ENCODE peak calls at places on chromosomes 11 and 22, in five cellular contexts. One of them, this sample, is unnamed.

GRCh38 chr11:17598700-17599459 is 51.8 kb downstream of the OTOG start:
- DNase-seq in transverse colon: peak; percentile 67
- DNase-seq in K562: peak; percentile 78
- DNase-seq in IMR-90: peak; percentile 55
- DNase-seq in A549: peak; percentile 59
- DNase-seq in this sample: peak; percentile 81

GRCh38 chr22:19766506-19767426 is 6.2 kb downstream of the TBX1 start:
- DNase-seq in transverse colon: peak; percentile 60
- DNase-seq in IMR-90: no peak
- DNase-seq in K562: peak; percentile 85
- DNase-seq in A549: no peak
- DNase-seq in this sample: peak; percentile 38

GRCh38 chr11:65653229-65654225 is 9.2 kb downstream of the RELA start:
- DNase-seq in transverse colon: peak; percentile 69
- DNase-seq in IMR-90: no peak
- DNase-seq in K562: no peak
- DNase-seq in A549: no peak
- DNase-seq in this sample: peak; percentile 39

GRCh38 chr11:77127969-77128691 is at the start of gene MYO7A:
- DNase-seq in A549: no peak
- DNase-seq in K562: peak; percentile 77
- DNase-seq in IMR-90: peak; percentile 55
- DNase-seq in transverse colon: peak; percentile 56
- DNase-seq in this sample: peak; percentile 96

GRCh38 chr11:117228091-117228490 is 3.8 kb downstream of the PCSK7 start:
- DNase-seq in transverse colon: no peak
- DNase-seq in A549: no peak
- DNase-seq in IMR-90: no peak
- DNase-seq in K562: no peak
- DNase-seq in this sample: no peak

GRCh38 chr11:65433657-65434056 is 11.1 kb downstream of the NEAT1 start:
- DNase-seq in transverse colon: peak; percentile 9
- DNase-seq in K562: no peak
- DNase-seq in IMR-90: peak; percentile 16
- DNase-seq in A549: peak; percentile 10
- DNase-seq in this sample: no peak

GRCh38 chr11:37449146-37449545 is 851.1 kb upstream of the RAG2 start:
- DNase-seq in A549: peak; percentile 6
- DNase-seq in transverse colon: no peak
- DNase-seq in IMR-90: peak; percentile 68
- DNase-seq in K562: no peak
- DNase-seq in this sample: no peak

GRCh38 chr11:110095554-110095953 is 2.4 kb downstream of the ZC3H12C start:
- DNase-seq in transverse colon: no peak
- DNase-seq in A549: no peak
- DNase-seq in K562: no peak
- DNase-seq in IMR-90: no peak
- DNase-seq in this sample: no peak

GRCh38 chr11:123419720-123420466 is 10.2 kb upstream of the GRAMD1B start:
- DNase-seq in K562: no peak
- DNase-seq in transverse colon: peak; percentile 15
- DNase-seq in A549: no peak
- DNase-seq in IMR-90: no peak
- DNase-seq in this sample: no peak

GRCh38 chr11:46250071-46251052 is 27.1 kb upstream of the CREB3L1 start:
- DNase-seq in A549: no peak
- DNase-seq in IMR-90: peak; percentile 70
- DNase-seq in transverse colon: no peak
- DNase-seq in K562: no peak
- DNase-seq in this sample: no peak

GRCh38 chr22:32815943-32816342 is 14.4 kb downstream of the TIMP3 start:
- DNase-seq in IMR-90: no peak
- DNase-seq in K562: no peak
- DNase-seq in transverse colon: no peak
- DNase-seq in A549: no peak
- DNase-seq in this sample: no peak

GRCh38 chr11:24391165-24391564 is 105.7 kb upstream of the LUZP2 start:
- DNase-seq in A549: peak; percentile 2
- DNase-seq in transverse colon: no peak
- DNase-seq in K562: no peak
- DNase-seq in IMR-90: peak; percentile 87
- DNase-seq in this sample: no peak

GRCh38 chr22:30602049-30602448 is 4.9 kb upstream of the TCN2 start:
- DNase-seq in transverse colon: no peak
- DNase-seq in K562: no peak
- DNase-seq in IMR-90: peak; percentile 43
- DNase-seq in A549: peak; percentile 62
- DNase-seq in this sample: no peak
- TF ChIP-seq CTCF in transverse colon: peak; percentile 53
- TF ChIP-seq CTCF in K562: peak; percentile 38
- TF ChIP-seq CTCF in IMR-90: peak; percentile 27
- TF ChIP-seq CTCF in A549: peak; percentile 41
- TF ChIP-seq CTCF in this sample: no peak

GRCh38 chr22:30697975-30698374 is 3.3 kb downstream of the OSBP2 start:
- DNase-seq in A549: no peak
- DNase-seq in K562: peak; percentile 57
- DNase-seq in IMR-90: no peak
- DNase-seq in transverse colon: no peak
- DNase-seq in this sample: no peak

GRCh38 chr22:30695351-30695762 is 683 bp downstream of the OSBP2 start:
- DNase-seq in transverse colon: no peak
- DNase-seq in IMR-90: no peak
- DNase-seq in A549: no peak
- DNase-seq in K562: no peak
- DNase-seq in this sample: no peak

GRCh38 chr22:30694171-30694637 is 470 bp upstream of the OSBP2 start:
- DNase-seq in K562: no peak
- DNase-seq in A549: peak; percentile 63
- DNase-seq in transverse colon: peak; percentile 75
- DNase-seq in IMR-90: peak; percentile 35
- DNase-seq in this sample: peak; percentile 77

GRCh38 chr22:30695871-30696655 is 1.4 kb downstream of the OSBP2 start:
- DNase-seq in transverse colon: no peak
- DNase-seq in A549: no peak
- DNase-seq in IMR-90: no peak
- DNase-seq in K562: no peak
- DNase-seq in this sample: no peak

DNA sequence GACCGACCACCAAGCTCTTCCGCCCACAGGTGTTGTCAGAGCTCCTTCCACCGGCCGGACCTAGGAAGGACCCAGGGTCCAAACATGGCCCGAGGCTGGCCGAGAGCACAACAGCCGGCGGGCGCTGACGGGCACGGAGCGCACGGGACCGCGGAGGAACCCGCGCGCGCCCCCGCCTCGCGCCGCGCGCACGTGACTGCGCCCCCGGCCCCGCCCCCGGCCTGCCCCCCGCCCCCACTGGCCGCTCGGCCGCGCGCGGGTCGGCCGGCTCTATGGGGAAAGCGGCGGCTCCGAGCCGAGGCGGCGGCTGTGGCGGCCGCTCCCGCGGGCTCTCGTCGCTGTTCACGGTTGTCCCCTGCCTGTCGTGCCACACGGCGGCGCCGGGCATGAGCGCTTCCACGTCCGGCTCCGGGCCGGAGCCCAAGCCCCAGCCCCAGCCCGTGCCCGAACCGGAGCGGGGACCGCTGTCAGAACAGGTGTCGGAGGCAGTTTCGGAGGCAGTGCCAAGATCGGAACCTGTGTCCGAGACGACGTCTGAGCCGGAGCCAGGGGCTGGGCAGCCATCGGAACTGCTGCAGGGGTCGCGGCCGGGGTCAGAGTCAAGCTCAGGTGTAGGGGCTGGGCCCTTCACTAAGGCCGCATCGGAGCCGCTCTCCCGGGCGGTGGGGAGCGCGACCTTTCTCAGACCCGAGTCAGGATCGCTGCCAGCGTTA is at the start of gene OSBP2:
- DNase-seq in IMR-90: no peak
- DNase-seq in K562: peak; percentile 80
- DNase-seq in transverse colon: peak; percentile 56
- DNase-seq in A549: peak; percentile 9
- DNase-seq in this sample: peak; percentile 70
- TF ChIP-seq POLR2A in IMR-90: no peak
- TF ChIP-seq POLR2A in K562: no peak
- TF ChIP-seq POLR2A in transverse colon: peak; percentile 4
- TF ChIP-seq POLR2A in A549: no peak
- TF ChIP-seq POLR2A in this sample: no peak

GRCh38 chr11:62880231-62880802 is 379 bp upstream of the SLC3A2 start:
- DNase-seq in transverse colon: no peak
- DNase-seq in A549: peak; percentile 37
- DNase-seq in IMR-90: peak; percentile 88
- DNase-seq in K562: no peak
- DNase-seq in this sample: peak; percentile 82

GRCh38 chr11:62880803-62881578 is at the start of gene SLC3A2:
- DNase-seq in IMR-90: peak; percentile 82
- DNase-seq in K562: peak; percentile 83
- DNase-seq in transverse colon: peak; percentile 94
- DNase-seq in A549: peak; percentile 88
- DNase-seq in this sample: peak; percentile 89

GRCh38 chr11:62879554-62879953 is 1.1 kb upstream of the SLC3A2 start:
- DNase-seq in K562: no peak
- DNase-seq in A549: no peak
- DNase-seq in transverse colon: no peak
- DNase-seq in IMR-90: no peak
- DNase-seq in this sample: no peak

GRCh38 chr11:62876712-62877111 is 4.0 kb upstream of the SLC3A2 start:
- DNase-seq in IMR-90: no peak
- DNase-seq in transverse colon: no peak
- DNase-seq in K562: no peak
- DNase-seq in A549: no peak
- DNase-seq in this sample: no peak

DNA sequence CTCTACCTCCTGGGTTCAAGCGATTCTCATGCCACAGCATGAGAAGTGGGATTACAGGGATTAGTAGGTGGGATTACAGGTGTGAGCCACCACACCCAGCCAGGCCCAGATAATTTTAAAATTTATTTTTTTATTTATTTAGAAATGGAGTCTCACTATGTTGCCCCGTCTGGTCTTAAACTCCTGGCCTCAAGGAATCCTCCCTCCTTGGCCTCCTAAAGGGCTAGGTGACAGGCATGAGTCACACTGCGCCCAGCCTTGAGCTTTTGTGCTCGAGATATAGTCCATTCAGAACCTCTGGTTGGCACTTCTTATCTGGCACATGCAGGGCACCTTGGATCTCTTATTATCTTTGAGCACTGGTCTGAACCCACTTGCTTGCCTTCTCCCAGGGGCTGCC is 1.5 kb upstream of the SLC3A2 start:
- DNase-seq in IMR-90: no peak
- DNase-seq in A549: no peak
- DNase-seq in K562: no peak
- DNase-seq in transverse colon: no peak
- DNase-seq in this sample: peak; percentile 42
- H3K4me1 ChIP-seq in IMR-90: peaks cover 16% of the 10 kb centered on the region
- H3K4me1 ChIP-seq in A549: peaks cover 28% of the 10 kb centered on the region
- H3K4me1 ChIP-seq in K562: peaks cover 47% of the 10 kb centered on the region
- H3K4me1 ChIP-seq in transverse colon: peaks cover 41% of the 10 kb centered on the region
- H3K4me1 ChIP-seq in this sample: peaks cover 38% of the 10 kb centered on the region

DNA sequence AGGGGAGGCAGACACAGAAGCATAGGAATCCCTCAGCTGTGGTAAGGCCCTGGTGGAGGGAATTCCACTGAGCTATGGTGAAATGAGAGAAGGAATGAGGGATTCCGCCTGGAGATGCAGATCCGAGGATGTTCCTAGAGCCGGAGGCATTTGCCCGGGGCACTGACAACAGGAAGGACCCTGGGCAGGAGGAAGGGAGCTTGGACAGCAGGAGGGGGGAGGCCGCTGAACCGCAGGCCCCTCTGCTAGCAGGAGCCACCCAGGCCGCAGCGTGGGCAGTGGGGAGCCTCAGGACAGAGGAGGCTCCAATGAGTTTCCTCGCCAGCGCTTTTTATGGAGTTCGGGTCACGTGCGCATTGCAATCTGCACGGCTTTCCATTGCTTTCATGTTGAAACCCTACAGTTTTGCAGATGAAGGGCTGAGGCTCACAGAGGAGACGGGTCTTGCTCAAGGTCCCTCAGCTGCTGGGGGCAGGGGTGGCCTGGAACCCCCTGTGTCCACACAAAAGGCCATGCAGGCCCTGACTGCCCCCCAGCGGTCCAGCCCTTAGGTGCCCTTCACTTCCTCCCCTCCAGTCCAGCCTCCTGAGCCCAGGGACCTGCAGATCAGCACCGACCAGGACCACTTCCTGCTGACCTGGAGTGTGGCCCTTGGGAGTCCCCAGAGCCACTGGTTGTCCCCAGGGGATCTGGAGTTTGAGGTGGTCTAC is 15.6 kb downstream of the CSF2RB start:
- DNase-seq in K562: no peak
- DNase-seq in IMR-90: no peak
- DNase-seq in transverse colon: no peak
- DNase-seq in A549: no peak
- DNase-seq in this sample: no peak
- TF ChIP-seq CTCF in K562: peak; percentile 14
- TF ChIP-seq CTCF in IMR-90: no peak
- TF ChIP-seq CTCF in transverse colon: no peak
- TF ChIP-seq CTCF in A549: no peak
- TF ChIP-seq CTCF in this sample: no peak

GRCh38 chr11:67999704-68000103 is 4.2 kb downstream of the UNC93B1 start:
- DNase-seq in IMR-90: no peak
- DNase-seq in K562: no peak
- DNase-seq in transverse colon: no peak
- DNase-seq in A549: no peak
- DNase-seq in this sample: no peak

GRCh38 chr11:67997460-67997921 is 6.4 kb downstream of the UNC93B1 start:
- DNase-seq in K562: no peak
- DNase-seq in IMR-90: no peak
- DNase-seq in A549: no peak
- DNase-seq in transverse colon: no peak
- DNase-seq in this sample: no peak

GRCh38 chr11:67998150-67999045 is 5.5 kb downstream of the UNC93B1 start:
- DNase-seq in IMR-90: no peak
- DNase-seq in K562: no peak
- DNase-seq in A549: no peak
- DNase-seq in transverse colon: peak; percentile 56
- DNase-seq in this sample: no peak

GRCh38 chr11:67996622-67997459 is 7.1 kb downstream of the UNC93B1 start:
- DNase-seq in A549: peak; percentile 92
- DNase-seq in IMR-90: no peak
- DNase-seq in transverse colon: peak; percentile 88
- DNase-seq in K562: peak; percentile 95
- DNase-seq in this sample: peak; percentile 75

GRCh38 chr11:67999201-67999629 is 4.7 kb downstream of the UNC93B1 start:
- DNase-seq in A549: no peak
- DNase-seq in IMR-90: no peak
- DNase-seq in transverse colon: no peak
- DNase-seq in K562: no peak
- DNase-seq in this sample: no peak
- TF ChIP-seq POLR2A in A549: no peak
- TF ChIP-seq POLR2A in IMR-90: no peak
- TF ChIP-seq POLR2A in transverse colon: no peak
- TF ChIP-seq POLR2A in K562: no peak
- TF ChIP-seq POLR2A in this sample: no peak